ENCODE peak calls at places on chromosomes 13 and 19, in five cellular contexts. One of them, this sample, is unnamed. For H3K4me1, the result is how much of the 10 kb centered on the place peaks cover.

GRCh38 chr19:43651758-43652545 is 12.3 kb upstream of the CADM4 start:
- DNase-seq in aorta: no peak
- DNase-seq in CD4-positive, CD25-positive, alpha-beta regulatory T cell: no peak
- DNase-seq in osteoblast: peak
- DNase-seq in tibial nerve: peak
- DNase-seq in this sample: peak

GRCh38 chr19:49637865-49638350 is 2.0 kb downstream of the RRAS start:
- DNase-seq in aorta: peak
- DNase-seq in CD4-positive, CD25-positive, alpha-beta regulatory T cell: no peak
- DNase-seq in osteoblast: peak
- DNase-seq in tibial nerve: peak
- DNase-seq in this sample: peak

GRCh38 chr19:19480688-19481087 is 34.7 kb downstream of the TSSK6 start:
- DNase-seq in aorta: no peak
- DNase-seq in CD4-positive, CD25-positive, alpha-beta regulatory T cell: no peak
- DNase-seq in osteoblast: peak
- DNase-seq in tibial nerve: no peak
- DNase-seq in this sample: no peak

GRCh38 chr13:113758651-113759524 is at the start of gene TMEM255B:
- DNase-seq in aorta: peak
- DNase-seq in CD4-positive, CD25-positive, alpha-beta regulatory T cell: peak
- DNase-seq in osteoblast: peak
- DNase-seq in tibial nerve: peak
- DNase-seq in this sample: peak

GRCh38 chr13:40024578-40024952 is 369.1 kb downstream of the COG6 start:
- DNase-seq in aorta: no peak
- DNase-seq in CD4-positive, CD25-positive, alpha-beta regulatory T cell: no peak
- DNase-seq in osteoblast: no peak
- DNase-seq in tibial nerve: no peak
- DNase-seq in this sample: no peak

GRCh38 chr13:48571121-48571901 is 38.4 kb upstream of the RCBTB2 start:
- DNase-seq in aorta: no peak
- DNase-seq in CD4-positive, CD25-positive, alpha-beta regulatory T cell: no peak
- DNase-seq in osteoblast: peak
- DNase-seq in tibial nerve: peak
- DNase-seq in this sample: no peak

GRCh38 chr19:8473652-8474476 is 28.6 kb downstream of the PRAM1 start:
- DNase-seq in aorta: no peak
- DNase-seq in CD4-positive, CD25-positive, alpha-beta regulatory T cell: no peak
- DNase-seq in osteoblast: no peak
- DNase-seq in tibial nerve: no peak
- DNase-seq in this sample: no peak

GRCh38 chr19:30593358-30593757 is 221.2 kb downstream of the ZNF536 start:
- DNase-seq in aorta: peak
- DNase-seq in CD4-positive, CD25-positive, alpha-beta regulatory T cell: no peak
- DNase-seq in osteoblast: no peak
- DNase-seq in tibial nerve: no peak
- DNase-seq in this sample: no peak

GRCh38 chr19:2867025-2867991 is at the start of gene ZNF556:
- DNase-seq in aorta: no peak
- DNase-seq in CD4-positive, CD25-positive, alpha-beta regulatory T cell: no peak
- DNase-seq in osteoblast: peak
- DNase-seq in tibial nerve: peak
- DNase-seq in this sample: no peak

GRCh38 chr19:50803633-50804419 is 13.6 kb downstream of the ACP4 start:
- DNase-seq in aorta: no peak
- DNase-seq in CD4-positive, CD25-positive, alpha-beta regulatory T cell: no peak
- DNase-seq in osteoblast: peak
- DNase-seq in tibial nerve: no peak
- DNase-seq in this sample: no peak

GRCh38 chr19:40396886-40397567 is 7.0 kb upstream of the HIPK4 start:
- DNase-seq in aorta: no peak
- DNase-seq in CD4-positive, CD25-positive, alpha-beta regulatory T cell: no peak
- DNase-seq in osteoblast: peak
- DNase-seq in tibial nerve: no peak
- DNase-seq in this sample: no peak

GRCh38 chr19:31138077-31138476 is 211.2 kb downstream of the TSHZ3 start:
- DNase-seq in aorta: no peak
- DNase-seq in CD4-positive, CD25-positive, alpha-beta regulatory T cell: no peak
- DNase-seq in osteoblast: no peak
- DNase-seq in tibial nerve: no peak
- DNase-seq in this sample: no peak

GRCh38 chr13:75694742-75695141 is 58.6 kb downstream of the LMO7 start:
- DNase-seq in aorta: no peak
- DNase-seq in CD4-positive, CD25-positive, alpha-beta regulatory T cell: no peak
- DNase-seq in osteoblast: no peak
- DNase-seq in tibial nerve: no peak
- DNase-seq in this sample: no peak

GRCh38 chr13:98022210-98022609 is 68.7 kb downstream of the IPO5 start:
- DNase-seq in aorta: no peak
- DNase-seq in CD4-positive, CD25-positive, alpha-beta regulatory T cell: no peak
- DNase-seq in osteoblast: peak
- DNase-seq in tibial nerve: peak
- DNase-seq in this sample: no peak

GRCh38 chr13:73952683-73953082 is 181.5 kb downstream of the KLF12 start:
- DNase-seq in aorta: no peak
- DNase-seq in CD4-positive, CD25-positive, alpha-beta regulatory T cell: no peak
- DNase-seq in osteoblast: no peak
- DNase-seq in tibial nerve: no peak
- DNase-seq in this sample: no peak

GRCh38 chr13:41610426-41610825 is 153.1 kb downstream of the RGCC start:
- DNase-seq in aorta: no peak
- DNase-seq in CD4-positive, CD25-positive, alpha-beta regulatory T cell: no peak
- DNase-seq in osteoblast: no peak
- DNase-seq in tibial nerve: no peak
- DNase-seq in this sample: no peak

GRCh38 chr13:77492982-77493381 is 42.5 kb upstream of the SCEL start:
- DNase-seq in aorta: no peak
- DNase-seq in CD4-positive, CD25-positive, alpha-beta regulatory T cell: no peak
- DNase-seq in osteoblast: no peak
- DNase-seq in tibial nerve: no peak
- DNase-seq in this sample: no peak

GRCh38 chr13:50588736-50589135 is 254.8 kb downstream of the DLEU7 start:
- DNase-seq in aorta: no peak
- DNase-seq in CD4-positive, CD25-positive, alpha-beta regulatory T cell: no peak
- DNase-seq in osteoblast: peak
- DNase-seq in tibial nerve: no peak
- DNase-seq in this sample: no peak

GRCh38 chr13:44280461-44280860 is 93.2 kb upstream of the SERP2 start:
- DNase-seq in aorta: no peak
- DNase-seq in CD4-positive, CD25-positive, alpha-beta regulatory T cell: no peak
- DNase-seq in osteoblast: no peak
- DNase-seq in tibial nerve: no peak
- DNase-seq in this sample: no peak

GRCh38 chr19:51681286-51681956 is 11.7 kb upstream of the SPACA6 start:
- DNase-seq in aorta: no peak
- DNase-seq in CD4-positive, CD25-positive, alpha-beta regulatory T cell: no peak
- DNase-seq in osteoblast: no peak
- DNase-seq in tibial nerve: no peak
- DNase-seq in this sample: no peak

GRCh38 chr19:20964798-20965197 is 41.7 kb downstream of the ZNF85 start:
- DNase-seq in aorta: no peak
- DNase-seq in CD4-positive, CD25-positive, alpha-beta regulatory T cell: no peak
- DNase-seq in osteoblast: no peak
- DNase-seq in tibial nerve: no peak
- DNase-seq in this sample: no peak

GRCh38 chr13:34011552-34012085 is 193.7 kb downstream of the RFC3 start:
- DNase-seq in aorta: no peak
- DNase-seq in CD4-positive, CD25-positive, alpha-beta regulatory T cell: no peak
- DNase-seq in osteoblast: no peak
- DNase-seq in tibial nerve: no peak
- DNase-seq in this sample: no peak

GRCh38 chr19:5134683-5135082 is 165.8 kb downstream of the KDM4B start:
- DNase-seq in aorta: no peak
- DNase-seq in CD4-positive, CD25-positive, alpha-beta regulatory T cell: no peak
- DNase-seq in osteoblast: no peak
- DNase-seq in tibial nerve: no peak
- DNase-seq in this sample: no peak

GRCh38 chr13:33940898-33941297 is 122.9 kb downstream of the RFC3 start:
- DNase-seq in aorta: no peak
- DNase-seq in CD4-positive, CD25-positive, alpha-beta regulatory T cell: no peak
- DNase-seq in osteoblast: no peak
- DNase-seq in tibial nerve: no peak
- DNase-seq in this sample: no peak

GRCh38 chr13:91017031-91017668 is 330.3 kb upstream of the MIR17HG start:
- DNase-seq in aorta: no peak
- DNase-seq in CD4-positive, CD25-positive, alpha-beta regulatory T cell: no peak
- DNase-seq in osteoblast: peak
- DNase-seq in tibial nerve: no peak
- DNase-seq in this sample: peak

GRCh38 chr13:42574011-42574410 is at the start of gene TNFSF11:
- DNase-seq in aorta: no peak
- DNase-seq in CD4-positive, CD25-positive, alpha-beta regulatory T cell: no peak
- DNase-seq in osteoblast: peak
- DNase-seq in tibial nerve: no peak
- DNase-seq in this sample: no peak

GRCh38 chr13:99265823-99266426 is 7.7 kb upstream of the GPR18 start:
- DNase-seq in aorta: no peak
- DNase-seq in CD4-positive, CD25-positive, alpha-beta regulatory T cell: peak
- DNase-seq in osteoblast: peak
- DNase-seq in tibial nerve: no peak
- DNase-seq in this sample: no peak

GRCh38 chr19:41288898-41289505 is 21.0 kb upstream of the CCDC97 start:
- DNase-seq in aorta: no peak
- DNase-seq in CD4-positive, CD25-positive, alpha-beta regulatory T cell: no peak
- DNase-seq in osteoblast: no peak
- DNase-seq in tibial nerve: no peak
- DNase-seq in this sample: no peak

GRCh38 chr19:1105217-1105872 is 1.6 kb downstream of the GPX4 start:
- DNase-seq in aorta: peak
- DNase-seq in CD4-positive, CD25-positive, alpha-beta regulatory T cell: no peak
- DNase-seq in osteoblast: no peak
- DNase-seq in tibial nerve: no peak
- DNase-seq in this sample: peak
- H3K4me1 ChIP-seq in aorta: under half
- H3K4me1 ChIP-seq in CD4-positive, CD25-positive, alpha-beta regulatory T cell: under half
- H3K4me1 ChIP-seq in osteoblast: under half
- H3K4me1 ChIP-seq in tibial nerve: under half
- H3K4me1 ChIP-seq in this sample: under half

GRCh38 chr19:53136432-53136831 is 3.7 kb upstream of the ZNF415 start:
- DNase-seq in aorta: no peak
- DNase-seq in CD4-positive, CD25-positive, alpha-beta regulatory T cell: no peak
- DNase-seq in osteoblast: no peak
- DNase-seq in tibial nerve: no peak
- DNase-seq in this sample: no peak
- H3K4me3 ChIP-seq in aorta: no peak
- H3K4me3 ChIP-seq in CD4-positive, CD25-positive, alpha-beta regulatory T cell: no peak
- H3K4me3 ChIP-seq in osteoblast: no peak
- H3K4me3 ChIP-seq in tibial nerve: no peak
- H3K4me3 ChIP-seq in this sample: no peak

GRCh38 chr19:46927893-46928292 is 67.1 kb downstream of the ARHGAP35 start:
- DNase-seq in aorta: no peak
- DNase-seq in CD4-positive, CD25-positive, alpha-beta regulatory T cell: no peak
- DNase-seq in osteoblast: no peak
- DNase-seq in tibial nerve: no peak
- DNase-seq in this sample: no peak
- H3K4me1 ChIP-seq in aorta: under half
- H3K4me1 ChIP-seq in CD4-positive, CD25-positive, alpha-beta regulatory T cell: under half
- H3K4me1 ChIP-seq in osteoblast: half or more
- H3K4me1 ChIP-seq in tibial nerve: half or more
- H3K4me1 ChIP-seq in this sample: under half

GRCh38 chr19:38229585-38230073 is 5.6 kb upstream of the DPF1 start:
- DNase-seq in aorta: peak
- DNase-seq in CD4-positive, CD25-positive, alpha-beta regulatory T cell: peak
- DNase-seq in osteoblast: peak
- DNase-seq in tibial nerve: no peak
- DNase-seq in this sample: peak

GRCh38 chr19:38231918-38232317 is 7.9 kb upstream of the DPF1 start:
- DNase-seq in aorta: no peak
- DNase-seq in CD4-positive, CD25-positive, alpha-beta regulatory T cell: no peak
- DNase-seq in osteoblast: no peak
- DNase-seq in tibial nerve: no peak
- DNase-seq in this sample: no peak

GRCh38 chr19:38228005-38228377 is 4.0 kb upstream of the DPF1 start:
- DNase-seq in aorta: no peak
- DNase-seq in CD4-positive, CD25-positive, alpha-beta regulatory T cell: no peak
- DNase-seq in osteoblast: peak
- DNase-seq in tibial nerve: no peak
- DNase-seq in this sample: no peak

GRCh38 chr19:38227272-38228004 is 3.4 kb upstream of the DPF1 start:
- DNase-seq in aorta: no peak
- DNase-seq in CD4-positive, CD25-positive, alpha-beta regulatory T cell: no peak
- DNase-seq in osteoblast: peak
- DNase-seq in tibial nerve: no peak
- DNase-seq in this sample: no peak

GRCh38 chr19:38228491-38229439 is 4.7 kb upstream of the DPF1 start:
- DNase-seq in aorta: no peak
- DNase-seq in CD4-positive, CD25-positive, alpha-beta regulatory T cell: no peak
- DNase-seq in osteoblast: peak
- DNase-seq in tibial nerve: no peak
- DNase-seq in this sample: no peak
- H3K4me3 ChIP-seq in aorta: no peak
- H3K4me3 ChIP-seq in CD4-positive, CD25-positive, alpha-beta regulatory T cell: no peak
- H3K4me3 ChIP-seq in osteoblast: peak
- H3K4me3 ChIP-seq in tibial nerve: peak
- H3K4me3 ChIP-seq in this sample: no peak